ENCODE peak calls at places on chromosomes 4 and X, in five cellular contexts. Y is fibroblast of pulmonary artery, H is mammary epithelial cell, Q is mesothelial cell of epicardium, W is nephron progenitor cell. P is an unnamed sample.

GRCh38 chrX:17521871-17522693 is 147.1 kb downstream of the NHS start:
- DNase-seq in Y (peak), H (peak), Q (no peak), W (peak), P (peak)

GRCh38 chrX:132022115-132022862 is 813 bp upstream of the STK26 start:
- DNase-seq in Y (no peak), H (peak), Q (no peak), W (no peak), P (peak)

GRCh38 chr4:18917689-18918088 is 896.1 kb upstream of the LCORL start:
- DNase-seq in Y (peak), H (peak), Q (no peak), W (no peak), P (no peak)

GRCh38 chr4:176824645-176825366 is 32.1 kb upstream of the VEGFC start:
- DNase-seq in Y (no peak), H (no peak), Q (no peak), W (no peak), P (no peak)

GRCh38 chr4:152424980-152425379 is 110.9 kb downstream of the FBXW7 start:
- DNase-seq in Y (no peak), H (peak), Q (no peak), W (no peak), P (peak)

GRCh38 chrX:41312786-41313185 is 21.2 kb upstream of the DDX3X start:
- DNase-seq in Y (no peak), H (no peak), Q (no peak), W (no peak), P (no peak)

GRCh38 chr4:786074-786741 is 39.7 kb downstream of the CPLX1 start:
- DNase-seq in Y (no peak), H (no peak), Q (no peak), W (peak), P (no peak)

GRCh38 chr4:18050448-18050847 is 28.9 kb upstream of the LCORL start:
- DNase-seq in Y (no peak), H (no peak), Q (no peak), W (no peak), P (no peak)

GRCh38 chrX:132710756-132711155 is 221.9 kb upstream of the MBNL3 start:
- DNase-seq in Y (no peak), H (no peak), Q (no peak), W (no peak), P (no peak)

GRCh38 chrX:130212371-130212770 is 40.6 kb downstream of the RAB33A start:
- DNase-seq in Y (no peak), H (no peak), Q (no peak), W (no peak), P (no peak)

GRCh38 chrX:3244203-3244743 is 102.2 kb downstream of the MXRA5 start:
- DNase-seq in Y (peak), H (peak), Q (no peak), W (no peak), P (no peak)

GRCh38 chrX:139881572-139881971 is 51.3 kb downstream of the ATP11C start:
- DNase-seq in Y (peak), H (no peak), Q (no peak), W (no peak), P (peak)

GRCh38 chr4:128768373-128768996 is 41.0 kb upstream of the JADE1 start:
- DNase-seq in Y (peak), H (no peak), Q (no peak), W (no peak), P (no peak)

GRCh38 chrX:155334486-155335316 is at the start of gene CLIC2:
- DNase-seq in Y (peak), H (peak), Q (no peak), W (no peak), P (peak)

GRCh38 chr4:6119507-6120020 is 80.8 kb downstream of the JAKMIP1 start:
- DNase-seq in Y (no peak), H (peak), Q (no peak), W (no peak), P (no peak)

GRCh38 chrX:776061-776460 is 145.5 kb downstream of the SHOX start:
- DNase-seq in Y (no peak), H (no peak), Q (no peak), W (no peak), P (no peak)

GRCh38 chrX:38220024-38220935 is at the start of gene SRPX:
- DNase-seq in Y (peak), H (peak), Q (no peak), W (peak), P (peak)

GRCh38 chr4:100936676-100937390 is 410.5 kb downstream of the PPP3CA start:
- DNase-seq in Y (peak), H (no peak), Q (no peak), W (no peak), P (no peak)

GRCh38 chr4:67167849-67168248 is 377.5 kb downstream of the CENPC start:
- DNase-seq in Y (no peak), H (no peak), Q (no peak), W (no peak), P (peak)

GRCh38 chr4:145098675-145099037 is 545 bp downstream of the ABCE1 start:
- DNase-seq in Y (peak), H (peak), Q (no peak), W (no peak), P (peak)

GRCh38 chr4:17557880-17558279 is 19.1 kb upstream of the LAP3 start:
- DNase-seq in Y (no peak), H (no peak), Q (no peak), W (no peak), P (no peak)

GRCh38 chrX:361231-362145 is 25.2 kb downstream of the PPP2R3B start:
- DNase-seq in Y (no peak), H (no peak), Q (no peak), W (no peak), P (no peak)

GRCh38 chr4:168864831-168865541 is 145.1 kb downstream of the CBR4 start:
- DNase-seq in Y (peak), H (peak), Q (no peak), W (no peak), P (no peak)

GRCh38 chr4:41866799-41867677 is 68.2 kb upstream of the TMEM33 start:
- DNase-seq in Y (no peak), H (no peak), Q (no peak), W (peak), P (no peak)

GRCh38 chr4:164542431-164542830 is 211.5 kb upstream of the SMIM31 start:
- DNase-seq in Y (no peak), H (no peak), Q (no peak), W (no peak), P (no peak)

GRCh38 chrX:139691843-139692505 is 16.0 kb downstream of the MCF2 start:
- DNase-seq in Y (no peak), H (no peak), Q (no peak), W (peak), P (no peak)

GRCh38 chr4:151555151-151555945 is 146.4 kb downstream of the FHIP1A start:
- DNase-seq in Y (no peak), H (peak), Q (no peak), W (no peak), P (peak)

GRCh38 chr4:41281038-41281634 is 24.4 kb downstream of the UCHL1 start:
- DNase-seq in Y (peak), H (peak), Q (no peak), W (peak), P (peak)

GRCh38 chr4:3145251-3145908 is 70.9 kb downstream of the HTT start:
- DNase-seq in Y (peak), H (no peak), Q (no peak), W (no peak), P (no peak)

GRCh38 chrX:138411048-138411447 is 300.5 kb downstream of the FGF13 start:
- DNase-seq in Y (no peak), H (no peak), Q (no peak), W (no peak), P (peak)

GRCh38 chr4:33060873-33061542 is 2340.8 kb downstream of the PCDH7 start:
- DNase-seq in Y (peak), H (peak), Q (no peak), W (peak), P (peak)

GRCh38 chr4:44165938-44166337 is 282.7 kb downstream of the KCTD8 start:
- DNase-seq in Y (no peak), H (no peak), Q (no peak), W (no peak), P (no peak)

GRCh38 chr4:44160776-44161377 is 287.7 kb downstream of the KCTD8 start:
- DNase-seq in Y (no peak), H (peak), Q (no peak), W (no peak), P (no peak)

GRCh38 chr4:44157611-44158277 is 290.9 kb downstream of the KCTD8 start:
- DNase-seq in Y (peak), H (no peak), Q (no peak), W (no peak), P (peak)

GRCh38 chr4:44162538-44163270 is 285.9 kb downstream of the KCTD8 start:
- DNase-seq in Y (peak), H (no peak), Q (no peak), W (no peak), P (no peak)
- TF ChIP-seq CTCF in Y (no peak), H (no peak), Q (no peak), W (no peak), P (no peak)

GRCh38 chr4:78592104-78592783 is 40.7 kb downstream of the ANXA3 start:
- DNase-seq in Y (no peak), H (peak), Q (no peak), W (no peak), P (peak)
- TF ChIP-seq CTCF in Y (peak), H (peak), Q (no peak), W (peak), P (peak)

DNA sequence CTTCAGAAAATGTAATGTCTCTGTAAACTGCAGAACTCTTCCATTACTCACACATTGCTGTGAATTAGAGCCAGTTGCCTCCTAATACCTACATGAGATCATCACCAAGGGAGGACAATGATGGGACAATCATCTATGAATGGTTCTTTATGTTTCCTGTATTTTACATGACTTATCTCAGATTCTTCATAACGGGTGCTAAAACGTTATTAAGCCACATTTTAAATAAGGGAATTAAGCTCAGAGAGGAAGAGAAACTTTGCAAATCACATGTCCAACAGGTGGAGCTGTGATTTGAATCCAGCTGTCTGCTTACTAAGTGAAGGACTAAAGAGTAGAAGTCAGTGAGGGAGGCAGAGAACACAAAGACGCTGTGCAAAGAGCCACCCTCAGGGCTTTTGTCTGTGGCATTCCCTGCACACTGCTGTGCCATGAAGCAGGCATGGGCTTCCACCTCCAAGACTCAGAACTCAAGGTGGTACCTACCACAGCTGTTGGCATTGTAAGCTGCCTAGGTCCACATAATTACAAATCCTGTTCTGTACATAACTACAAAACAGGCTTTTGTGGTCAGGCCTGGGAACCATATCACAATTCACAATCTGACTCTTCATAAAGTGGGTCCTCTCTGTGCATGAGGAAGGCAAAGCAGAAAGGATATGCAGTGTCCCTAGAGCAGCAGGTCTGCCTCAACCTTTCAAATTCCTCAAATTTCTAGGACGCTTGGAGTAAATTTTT is 12.8 kb downstream of the TBC1D9 start:
- DNase-seq in Y (peak), H (peak), Q (no peak), W (no peak), P (peak)
- TF ChIP-seq CTCF in Y (peak), H (no peak), Q (no peak), W (no peak), P (peak)

DNA sequence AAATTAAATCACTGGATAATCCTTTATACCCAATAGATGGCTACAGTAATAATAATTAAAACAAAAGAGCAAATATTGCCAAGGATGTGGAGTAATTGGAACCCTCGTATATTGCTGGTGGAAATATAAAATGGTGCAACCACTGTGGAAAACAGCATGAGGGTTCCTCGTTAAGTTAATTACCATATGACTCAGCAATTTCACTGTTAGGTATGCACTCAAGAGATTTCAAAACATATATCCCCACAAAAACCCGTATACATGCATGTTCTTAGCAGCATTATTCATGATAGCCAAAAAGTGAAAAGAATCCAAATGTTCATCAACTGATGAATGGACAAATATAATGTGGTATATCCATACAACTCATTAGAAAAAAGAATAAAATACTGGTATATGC is 103.3 kb downstream of the TEX13C start:
- DNase-seq in Y (no peak), H (no peak), Q (no peak), W (no peak), P (no peak)
- TF ChIP-seq CTCF in Y (no peak), H (no peak), Q (no peak), W (no peak), P (no peak)

GRCh38 chr4:189059996-189060570 is 880.6 kb upstream of the FRG1 start:
- DNase-seq in Y (no peak), H (no peak), Q (no peak), W (no peak), P (no peak)

DNA sequence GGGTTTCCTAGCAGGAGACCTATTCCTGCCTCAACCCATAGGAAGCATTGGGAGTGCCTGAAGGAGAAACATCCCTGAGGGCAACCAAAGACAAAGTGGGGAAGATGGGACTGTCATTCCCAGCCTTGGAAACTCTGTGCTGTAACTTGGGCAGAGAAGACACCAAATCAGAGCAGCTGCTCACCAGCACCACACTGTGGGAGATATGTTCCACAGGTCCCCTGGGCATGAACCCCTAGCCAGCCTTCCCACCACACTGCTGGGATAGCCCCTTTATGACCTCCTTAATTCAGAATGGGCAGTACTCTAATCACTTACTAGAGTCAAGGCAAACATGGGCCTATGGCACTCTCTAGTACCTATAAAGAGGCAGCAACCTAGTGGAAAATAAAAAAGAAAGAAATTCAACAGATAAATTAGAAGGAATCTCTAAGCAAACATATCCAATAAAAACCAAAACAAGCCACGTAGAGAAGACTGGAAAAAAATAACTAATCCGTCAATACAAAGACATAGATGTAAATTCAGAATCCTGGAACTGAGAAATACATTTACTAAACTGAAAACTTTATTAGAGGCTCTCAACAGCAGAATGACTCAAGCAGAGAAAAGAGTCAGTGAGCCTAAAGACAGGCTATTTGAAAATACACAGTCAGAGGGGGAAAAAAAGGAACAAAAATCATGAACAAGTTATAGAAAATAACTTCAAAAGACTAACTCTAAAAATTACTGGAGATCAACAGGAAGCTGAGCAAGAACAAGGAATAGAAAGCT is 878.4 kb upstream of the FRG1 start:
- DNase-seq in Y (no peak), H (no peak), Q (no peak), W (no peak), P (no peak)
- TF ChIP-seq CTCF in Y (no peak), H (no peak), Q (no peak), W (no peak), P (no peak)

DNA sequence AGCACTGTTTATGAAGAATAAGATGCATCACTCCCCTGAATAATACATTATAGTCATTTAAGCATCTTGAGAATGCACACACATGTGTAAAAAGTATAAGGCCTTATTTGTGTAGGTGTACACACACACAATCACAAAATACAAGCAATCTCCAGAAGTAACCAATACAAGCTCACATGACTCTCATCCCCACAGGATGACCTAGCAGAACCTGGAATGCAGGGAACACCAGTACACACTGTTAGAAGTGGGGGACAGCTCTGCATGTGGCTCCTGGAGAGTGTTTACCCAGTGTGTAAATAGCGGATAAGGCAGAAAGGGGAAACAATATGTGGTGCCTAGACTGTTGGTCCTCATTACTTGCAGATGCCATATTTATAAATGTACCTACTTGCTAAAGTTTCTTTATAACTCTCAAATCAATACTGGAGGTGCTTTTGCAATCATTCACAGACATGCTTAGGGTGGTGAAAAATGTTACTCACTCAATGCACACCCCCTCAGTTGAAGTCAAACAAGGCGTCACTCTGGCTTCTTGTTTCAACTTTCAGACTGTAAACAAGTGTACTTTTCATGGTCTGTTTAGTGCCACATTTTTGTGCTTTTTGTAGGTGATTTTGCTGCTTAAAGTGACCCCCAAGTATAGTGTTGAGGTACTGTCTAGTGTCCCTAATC is 73.1 kb downstream of the MAGEB17 start:
- DNase-seq in Y (no peak), H (no peak), Q (no peak), W (no peak), P (peak)
- TF ChIP-seq CTCF in Y (no peak), H (no peak), Q (no peak), W (no peak), P (no peak)

DNA sequence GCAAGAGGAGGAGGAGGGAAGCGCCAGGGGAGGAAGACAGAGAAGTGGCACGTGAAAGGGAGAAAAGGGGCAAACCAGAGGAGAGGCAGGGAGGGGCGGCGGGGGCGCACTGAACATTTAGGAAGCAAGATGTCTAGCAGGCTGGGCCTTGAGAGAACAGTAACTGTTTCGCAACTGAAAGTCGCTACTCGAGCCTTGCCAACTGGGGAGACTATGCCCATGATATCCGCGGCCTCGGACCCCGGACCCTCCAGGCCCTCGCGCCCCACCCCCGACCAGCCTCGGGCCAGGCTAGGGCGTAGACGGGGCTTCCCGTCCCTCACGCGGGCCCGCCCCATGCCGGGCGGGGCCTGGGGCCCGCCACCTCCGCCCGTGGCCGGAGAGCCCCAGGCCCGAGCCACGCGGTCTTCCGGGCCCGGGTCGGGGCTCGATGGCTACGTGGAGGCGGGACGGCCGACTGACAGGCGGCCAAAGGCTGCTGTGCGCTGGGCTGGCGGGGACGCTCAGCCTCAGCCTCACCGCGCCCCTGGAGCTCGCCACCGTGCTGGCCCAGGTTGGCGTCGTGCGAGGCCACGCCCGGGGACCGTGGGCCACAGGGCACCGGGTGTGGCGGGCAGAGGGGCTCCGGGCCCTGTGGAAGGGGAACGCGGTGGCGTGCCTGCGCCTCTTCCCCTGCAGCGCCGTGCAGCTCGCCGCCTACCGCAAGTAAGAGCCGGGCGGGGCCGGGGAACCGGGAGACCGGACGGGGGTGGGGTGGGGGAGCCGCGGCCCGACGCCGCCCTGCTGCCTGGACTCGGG is at the start of gene SLC25A43:
- DNase-seq in Y (peak), H (peak), Q (peak), W (peak), P (peak)
- TF ChIP-seq CTCF in Y (no peak), H (no peak), Q (no peak), W (no peak), P (no peak)

DNA sequence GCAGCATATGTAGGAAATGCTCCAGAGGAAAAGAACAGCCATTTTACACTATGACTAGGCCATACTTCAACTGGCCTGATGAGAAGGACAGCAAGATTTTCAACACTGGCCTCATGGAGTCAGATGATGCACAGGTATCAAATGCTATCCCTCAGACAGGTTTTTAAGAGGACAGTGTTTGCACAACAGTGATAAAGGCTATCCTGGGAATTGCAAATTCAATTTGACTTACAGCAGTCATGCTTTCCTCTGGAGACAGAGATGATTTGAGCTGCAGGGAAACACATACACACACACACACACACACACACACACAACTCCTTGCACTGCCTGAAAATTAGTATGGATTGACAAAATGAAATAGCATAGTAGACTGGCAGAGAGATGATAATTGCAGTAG is 163.4 kb upstream of the RASGEF1B start:
- DNase-seq in Y (no peak), H (no peak), Q (no peak), W (no peak), P (no peak)
- TF ChIP-seq CTCF in Y (no peak), H (no peak), Q (no peak), W (no peak), P (no peak)

GRCh38 chrX:39956803-39957394 is 140.9 kb downstream of the BCOR start:
- DNase-seq in Y (no peak), H (no peak), Q (no peak), W (no peak), P (no peak)
- TF ChIP-seq CTCF in Y (no peak), H (no peak), Q (no peak), W (no peak), P (no peak)

P was measured in MCF 10A.